ENCODE peak calls at places on chromosomes 12 and 14, in ten cellular contexts. Z is GM06990, W is right lobe of liver, V is PC-3, M is upper lobe of right lung, R is fibroblast of mammary gland, U is B cell, Q is heart right ventricle, Y is left lung, N is endothelial cell. T is an unnamed sample.

GRCh38 chr12:46724020-46724419 is 101.8 kb downstream of the SLC38A4 start:
- DNase-seq in R (no peak), N (no peak), U (no peak), Y (no peak), Z (no peak), W (no peak), Q (no peak), M (no peak), V (no peak), T (no peak)

GRCh38 chr12:111580119-111580425 is 19.0 kb downstream of the ATXN2 start:
- DNase-seq in W (no peak), V (no peak), Z (no peak), Y (no peak), N (no peak), R (no peak), M (peak), U (no peak), Q (no peak), T (no peak)

GRCh38 chr12:116459501-116459900 is 99.7 kb upstream of the MAP1LC3B2 start:
- DNase-seq in R (no peak), Y (no peak), Q (no peak), Z (no peak), M (no peak), N (no peak), V (no peak), U (no peak), W (no peak), T (no peak)

GRCh38 chr14:101719045-101719645 is 42.4 kb upstream of the PPP2R5C start:
- DNase-seq in Q (no peak), Z (no peak), W (no peak), U (no peak), V (no peak), Y (no peak), M (no peak), N (no peak), R (no peak), T (no peak)

GRCh38 chr12:131911251-131911650 is 16.8 kb downstream of the ULK1 start:
- DNase-seq in M (no peak), Y (no peak), R (no peak), Z (peak), N (no peak), W (no peak), Q (no peak), U (no peak), V (no peak), T (no peak)

GRCh38 chr14:68627050-68627867 is 165.6 kb downstream of the ZFP36L1 start:
- DNase-seq in N (no peak), W (peak), R (no peak), M (peak), Z (no peak), Q (no peak), V (no peak), U (no peak), Y (no peak), T (peak)

GRCh38 chr12:58943079-58943478 is 22.8 kb upstream of the LRIG3 start:
- DNase-seq in Z (no peak), V (peak), N (no peak), Q (no peak), W (no peak), U (no peak), M (no peak), R (no peak), Y (no peak), T (no peak)

GRCh38 chr12:30754383-30754749 is 385 bp downstream of the CAPRIN2 start:
- DNase-seq in Q (no peak), U (peak), Y (no peak), Z (no peak), W (no peak), M (no peak), N (no peak), V (no peak), R (no peak), T (no peak)

GRCh38 chr14:87434680-87435079 is 558.3 kb downstream of the GALC start:
- DNase-seq in U (no peak), V (no peak), N (no peak), Z (no peak), Y (no peak), Q (no peak), M (no peak), W (no peak), R (no peak), T (no peak)

GRCh38 chr14:102159841-102160240 is 20.1 kb downstream of the WDR20 start:
- DNase-seq in V (no peak), Q (no peak), N (no peak), Y (no peak), Z (no peak), M (no peak), R (no peak), W (no peak), U (no peak), T (no peak)

GRCh38 chr12:15276088-15276698 is 46.1 kb upstream of the PTPRO start:
- DNase-seq in Z (no peak), Y (no peak), Q (no peak), V (peak), N (peak), M (no peak), W (no peak), R (peak), U (no peak), T (no peak)

GRCh38 chr12:108349245-108349644 is 10.1 kb upstream of the CMKLR1 start:
- DNase-seq in N (no peak), U (no peak), R (peak), M (no peak), Y (no peak), Q (no peak), V (no peak), W (no peak), Z (no peak), T (no peak)

GRCh38 chr12:92614041-92614440 is 88.7 kb upstream of the PLEKHG7 start:
- DNase-seq in Z (no peak), N (no peak), U (no peak), V (no peak), M (no peak), Q (no peak), Y (no peak), R (no peak), W (no peak), T (no peak)

GRCh38 chr14:22539831-22540230 is 49.2 kb downstream of the DAD1 start:
- DNase-seq in R (no peak), Z (no peak), W (no peak), N (no peak), V (no peak), Y (no peak), M (no peak), U (no peak), Q (no peak), T (no peak)

GRCh38 chr12:14443531-14443930 is 78.0 kb downstream of the ATF7IP start:
- DNase-seq in V (no peak), N (no peak), R (peak), Y (no peak), Z (no peak), M (no peak), U (no peak), W (no peak), Q (no peak), T (no peak)

GRCh38 chr12:67434653-67435375 is 165.7 kb downstream of the CAND1 start:
- DNase-seq in M (no peak), Q (no peak), W (no peak), R (peak), U (no peak), Y (no peak), Z (no peak), N (no peak), V (peak), T (no peak)

GRCh38 chr14:53295985-53296582 is 143.0 kb upstream of the DDHD1 start:
- DNase-seq in U (no peak), M (no peak), Z (no peak), W (no peak), Q (no peak), R (peak), Y (no peak), N (peak), V (peak), T (no peak)

GRCh38 chr14:56738020-56738419 is 72.3 kb downstream of the OTX2 start:
- DNase-seq in Z (no peak), Y (no peak), Q (no peak), U (no peak), W (no peak), M (no peak), V (no peak), N (no peak), R (no peak), T (no peak)

GRCh38 chr12:27781680-27782079 is 1.6 kb upstream of the MANSC4 start:
- DNase-seq in W (no peak), U (no peak), Q (no peak), Y (no peak), M (no peak), V (no peak), R (peak), Z (no peak), N (no peak), T (no peak)

GRCh38 chr14:82451675-82452074 is 918.0 kb upstream of the SEL1L start:
- DNase-seq in R (no peak), M (no peak), V (no peak), U (no peak), Z (no peak), N (no peak), Q (no peak), W (no peak), Y (no peak), T (no peak)

GRCh38 chr12:128008341-128008740 is 258.6 kb upstream of the TMEM132C start:
- DNase-seq in Z (no peak), V (peak), Q (no peak), Y (no peak), M (no peak), R (no peak), W (no peak), U (no peak), N (no peak), T (no peak)

GRCh38 chr14:105568859-105569766 is 42.7 kb downstream of the TMEM121 start:
- DNase-seq in N (no peak), R (no peak), W (no peak), Z (no peak), Q (no peak), M (no peak), Y (no peak), U (no peak), V (no peak), T (no peak)

GRCh38 chr14:90815817-90816662 is at the start of gene TTC7B:
- DNase-seq in W (no peak), Y (peak), R (no peak), Z (no peak), U (no peak), M (peak), V (peak), Q (peak), N (peak), T (no peak)

GRCh38 chr12:75389061-75389460 is 1.8 kb upstream of the GLIPR1L2 start:
- DNase-seq in V (peak), U (no peak), M (no peak), W (no peak), N (no peak), R (peak), Q (no peak), Y (no peak), Z (no peak), T (no peak)

GRCh38 chr14:59306775-59307174 is 118.3 kb downstream of the DAAM1 start:
- DNase-seq in Q (no peak), M (no peak), V (peak), U (no peak), N (no peak), Z (no peak), R (peak), Y (no peak), W (no peak), T (no peak)

GRCh38 chr12:85007836-85008235 is 28.2 kb downstream of the TSPAN19 start:
- DNase-seq in V (peak), N (no peak), Q (no peak), M (no peak), Z (no peak), W (no peak), R (peak), Y (no peak), U (no peak), T (no peak)

GRCh38 chr14:101058571-101058970 is 155.0 kb upstream of the RTL1 start:
- DNase-seq in M (no peak), W (no peak), R (peak), Z (no peak), Q (no peak), N (no peak), V (peak), Y (no peak), U (no peak), T (no peak)

GRCh38 chr14:50067723-50068495 is 48.5 kb downstream of the VCPKMT start:
- DNase-seq in Q (no peak), Y (no peak), N (no peak), U (no peak), V (peak), M (no peak), Z (no peak), W (no peak), R (peak), T (no peak)

GRCh38 chr12:20030847-20031246 is 337.5 kb upstream of the PDE3A start:
- DNase-seq in V (no peak), R (no peak), W (no peak), M (no peak), U (no peak), Y (no peak), N (no peak), Z (no peak), Q (no peak), T (no peak)

GRCh38 chr14:90758959-90759358 is 57.3 kb downstream of the TTC7B start:
- DNase-seq in M (peak), Y (peak), R (peak), Z (no peak), U (no peak), Q (peak), N (peak), V (no peak), W (peak), T (peak)

GRCh38 chr12:112107728-112108447 is 695 bp downstream of the NAA25 start:
- DNase-seq in Q (peak), M (peak), U (no peak), N (peak), W (no peak), R (no peak), V (no peak), Y (no peak), Z (no peak), T (peak)

GRCh38 chr12:50101663-50102062 is 2.1 kb upstream of the GPD1 start:
- DNase-seq in Q (no peak), Y (no peak), M (no peak), R (peak), W (no peak), Z (no peak), V (peak), N (no peak), U (no peak), T (no peak)

GRCh38 chr12:113322353-113322752 is 12.6 kb downstream of the SLC8B1 start:
- DNase-seq in N (no peak), R (peak), M (no peak), U (no peak), W (no peak), Q (no peak), Z (no peak), Y (no peak), V (peak), T (no peak)

GRCh38 chr12:105444050-105444808 is 113.7 kb downstream of the C12orf75 start:
- DNase-seq in Y (no peak), W (no peak), Q (no peak), Z (no peak), V (no peak), R (no peak), M (no peak), N (no peak), U (no peak), T (no peak)

GRCh38 chr12:122946690-122947271 is 19.5 kb downstream of the ABCB9 start:
- DNase-seq in Z (peak), M (peak), V (peak), N (no peak), R (peak), W (no peak), U (peak), Y (peak), Q (peak), T (peak)
- TF ChIP-seq CTCF in Z (peak), M (peak), V (peak), N (no peak), R (peak), W (no peak), U (no peak), Y (no peak), Q (no peak), T (no peak)

DNA sequence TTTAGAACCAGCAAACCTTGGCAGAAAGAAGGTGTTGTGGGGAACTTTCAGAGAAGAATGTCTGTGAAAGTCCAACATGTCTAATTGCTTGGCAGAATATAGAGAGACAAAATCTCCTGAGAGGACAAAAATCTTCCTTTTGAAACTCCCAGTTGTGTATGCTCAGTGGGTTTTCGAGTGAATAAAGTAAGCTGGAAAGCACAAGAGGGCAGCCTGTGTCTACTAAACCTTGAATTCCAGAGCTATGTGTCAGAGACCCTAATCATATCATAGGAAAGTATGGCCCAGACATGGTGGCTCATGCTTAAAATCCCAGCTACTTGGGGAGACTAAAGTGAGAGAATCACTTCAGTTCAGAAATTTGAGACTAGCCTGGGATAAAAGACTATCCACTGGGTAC is 661.2 kb downstream of the SLC16A7 start:
- DNase-seq in U (no peak), Q (no peak), V (peak), Y (no peak), M (no peak), N (no peak), Z (no peak), R (peak), W (no peak), T (no peak)
- TF ChIP-seq CTCF in U (no peak), Q (no peak), V (peak), Y (no peak), M (no peak), N (no peak), Z (no peak), R (no peak), W (no peak), T (no peak)

GRCh38 chr12:91367234-91367849 is 184.7 kb upstream of the DCN start:
- DNase-seq in U (no peak), N (no peak), Y (no peak), V (peak), M (no peak), W (no peak), Q (no peak), R (peak), Z (no peak), T (no peak)
- TF ChIP-seq CTCF in U (peak), N (peak), Y (peak), V (peak), M (peak), W (peak), Q (peak), R (peak), Z (peak), T (no peak)

GRCh38 chr12:42584539-42585174 is 4.9 kb downstream of the PRICKLE1 start:
- DNase-seq in M (no peak), W (no peak), N (no peak), Y (no peak), U (no peak), R (peak), Z (no peak), V (no peak), Q (no peak), T (no peak)

GRCh38 chr12:42585175-42585845 is 4.2 kb downstream of the PRICKLE1 start:
- DNase-seq in U (no peak), Y (no peak), V (no peak), R (no peak), Z (no peak), N (no peak), Q (no peak), M (no peak), W (no peak), T (no peak)

GRCh38 chr12:42585846-42586226 is 3.7 kb downstream of the PRICKLE1 start:
- DNase-seq in M (no peak), W (no peak), U (no peak), N (no peak), R (no peak), Z (no peak), Q (no peak), V (no peak), Y (no peak), T (no peak)

GRCh38 chr12:42587564-42588307 is 1.8 kb downstream of the PRICKLE1 start:
- DNase-seq in Z (no peak), N (no peak), Q (no peak), M (no peak), W (no peak), V (peak), R (no peak), U (no peak), Y (no peak), T (no peak)

GRCh38 chr12:42586268-42586667 is 3.3 kb downstream of the PRICKLE1 start:
- DNase-seq in Y (no peak), V (no peak), Q (no peak), Z (no peak), W (no peak), N (no peak), R (no peak), U (no peak), M (no peak), T (no peak)
- TF ChIP-seq CTCF in Y (no peak), V (no peak), Q (no peak), Z (no peak), W (no peak), N (no peak), R (peak), U (no peak), M (no peak), T (no peak)

GRCh38 chr12:3207858-3208257 is 130.7 kb downstream of the TSPAN9 start:
- DNase-seq in U (no peak), Y (no peak), N (no peak), Q (no peak), W (no peak), V (no peak), R (no peak), M (no peak), Z (no peak), T (no peak)
- TF ChIP-seq CTCF in U (no peak), Y (no peak), N (no peak), Q (peak), W (no peak), V (peak), R (peak), M (no peak), Z (peak), T (no peak)

T was measured in breast epithelium.